ENCODE peak calls at places on chromosomes 16 and 17, in four cellular contexts. G, K, E and T are unnamed samples.

GRCh38 chr16:70647461-70648359 is 1.4 kb downstream of the IL34 start:
- DNase-seq in G (no peak), E (no peak), K (no peak), T (peak; percentile 37)

GRCh38 chr16:4426021-4426684 is 485 bp downstream of the DNAJA3 start:
- DNase-seq in G (peak; percentile 61), K (no peak), E (no peak), T (no peak)

GRCh38 chr17:45282683-45283644 is 21.1 kb upstream of the SPATA32 start:
- DNase-seq in K (peak; percentile 46), G (no peak), E (peak; percentile 73), T (no peak)

GRCh38 chr16:86479419-86479818 is 30.9 kb upstream of the FOXF1 start:
- DNase-seq in E (no peak), G (no peak), K (peak; percentile 78), T (no peak)

GRCh38 chr17:68255731-68256538 is 8.1 kb downstream of the AMZ2 start:
- DNase-seq in E (no peak), G (no peak), K (no peak), T (no peak)

GRCh38 chr17:21345236-21345635 is 30.9 kb upstream of the KCNJ12 start:
- DNase-seq in K (no peak), G (no peak), E (no peak), T (no peak)

GRCh38 chr17:39916918-39917317 is 1.5 kb downstream of the GSDMB start:
- DNase-seq in K (peak; percentile 27), E (no peak), G (no peak), T (no peak)

GRCh38 chr17:34493903-34494302 is 85.5 kb upstream of the TMEM132E start:
- DNase-seq in K (no peak), E (no peak), G (no peak), T (no peak)

GRCh38 chr17:17346428-17347233 is 43.5 kb downstream of the NT5M start:
- DNase-seq in K (no peak), E (no peak), G (no peak), T (no peak)

GRCh38 chr17:55926276-55926995 is 175.6 kb downstream of the PCTP start:
- DNase-seq in K (no peak), G (no peak), E (no peak), T (no peak)

GRCh38 chr16:35732046-35732810 is 2272.8 kb downstream of the TP53TG3F start:
- DNase-seq in E (no peak), G (no peak), K (no peak), T (no peak)

GRCh38 chr17:44599298-44600175 is 42.3 kb downstream of the FZD2 start:
- DNase-seq in G (no peak), E (peak; percentile 28), K (peak; percentile 96), T (peak; percentile 13)

GRCh38 chr16:89892055-89892630 is 18.8 kb downstream of the TCF25 start:
- DNase-seq in G (no peak), E (no peak), K (no peak), T (no peak)